ENCODE peak calls at places on chromosomes 16 and 17, in four cellular contexts. H, A, C and S are unnamed samples. For H3K27me3, the result is how much of the 10 kb centered on the place peaks cover.

GRCh38 chr16:3825103-3825502 is 55.4 kb downstream of the CREBBP start:
- DNase-seq in H (no peak), A (no peak), C (no peak), S (no peak)

GRCh38 chr17:83083368-83084201 is 4.2 kb downstream of the METRNL start:
- DNase-seq in H (peak), A (no peak), C (no peak), S (peak)

GRCh38 chr16:27717726-27718125 is 167.8 kb downstream of the KATNIP start:
- DNase-seq in H (no peak), A (no peak), C (no peak), S (no peak)

GRCh38 chr16:3158498-3159314 is 23.9 kb downstream of the ZNF213 start:
- DNase-seq in H (peak), A (peak), C (peak), S (peak)

GRCh38 chr17:28938552-28938951 is 12.8 kb downstream of the PHF12 start:
- DNase-seq in H (no peak), A (peak), C (no peak), S (peak)

GRCh38 chr17:1720856-1721386 is 3.6 kb upstream of the WDR81 start:
- DNase-seq in H (peak), A (no peak), C (peak), S (no peak)

GRCh38 chr17:73757324-73757942 is 113.2 kb upstream of the SDK2 start:
- DNase-seq in H (no peak), A (no peak), C (no peak), S (no peak)

GRCh38 chr16:379183-379960 is 2.4 kb downstream of the PGAP6 start:
- DNase-seq in H (no peak), A (no peak), C (no peak), S (no peak)

GRCh38 chr17:65638221-65638940 is 76.9 kb upstream of the AXIN2 start:
- DNase-seq in H (no peak), A (no peak), C (no peak), S (no peak)

GRCh38 chr17:80761421-80761871 is 216.8 kb downstream of the RPTOR start:
- DNase-seq in H (peak), A (no peak), C (no peak), S (no peak)

GRCh38 chr16:5736209-5736608 is 638.6 kb upstream of the EEF2KMT start:
- DNase-seq in H (no peak), A (no peak), C (no peak), S (no peak)

GRCh38 chr17:66304304-66305174 is 2.1 kb downstream of the PRKCA start:
- DNase-seq in H (no peak), A (no peak), C (peak), S (peak)

GRCh38 chr17:39231091-39231561 is 5.4 kb upstream of the STAC2 start:
- DNase-seq in H (no peak), A (no peak), C (no peak), S (no peak)

GRCh38 chr17:15307686-15308085 is 33.7 kb downstream of the TEKT3 start:
- DNase-seq in H (no peak), A (no peak), C (no peak), S (no peak)

GRCh38 chr17:31997005-31997404 is 10.2 kb upstream of the LRRC37B start:
- DNase-seq in H (no peak), A (no peak), C (no peak), S (no peak)

GRCh38 chr17:69525920-69526841 is 111.7 kb downstream of the MAP2K6 start:
- DNase-seq in H (peak), A (peak), C (peak), S (peak)

GRCh38 chr17:37259030-37259735 is 116.6 kb upstream of the C17orf78 start:
- DNase-seq in H (peak), A (no peak), C (no peak), S (no peak)

GRCh38 chr17:3963214-3964201 is 729 bp downstream of the ATP2A3 start:
- DNase-seq in H (no peak), A (no peak), C (peak), S (no peak)

GRCh38 chr17:9432121-9432866 is 143.3 kb downstream of the STX8 start:
- DNase-seq in H (no peak), A (no peak), C (no peak), S (no peak)

GRCh38 chr16:57367111-57367752 is 5.1 kb upstream of the CX3CL1 start:
- DNase-seq in H (no peak), A (no peak), C (no peak), S (no peak)

GRCh38 chr16:55482056-55482455 is 3.1 kb downstream of the MMP2 start:
- DNase-seq in H (no peak), A (no peak), C (no peak), S (peak)

GRCh38 chr16:9260665-9261064 is 169.2 kb downstream of the HAPSTR1 start:
- DNase-seq in H (no peak), A (peak), C (no peak), S (no peak)

GRCh38 chr16:1771072-1771863 is at the start of gene NME3:
- DNase-seq in H (peak), A (peak), C (peak), S (no peak)

GRCh38 chr17:74147966-74148365 is 55.5 kb upstream of the RPL38 start:
- DNase-seq in H (no peak), A (no peak), C (no peak), S (no peak)

GRCh38 chr16:75075688-75076268 is 40.8 kb downstream of the LDHD start:
- DNase-seq in H (no peak), A (no peak), C (no peak), S (no peak)

GRCh38 chr16:14354561-14355351 is 275.3 kb downstream of the PARN start:
- DNase-seq in H (no peak), A (no peak), C (no peak), S (no peak)

GRCh38 chr17:81044764-81045589 is 10.0 kb downstream of the BAIAP2 start:
- DNase-seq in H (peak), A (peak), C (no peak), S (no peak)

GRCh38 chr17:80347536-80347935 is 67.4 kb upstream of the ENDOV start:
- DNase-seq in H (no peak), A (no peak), C (no peak), S (no peak)

GRCh38 chr17:61335105-61335844 is 64.4 kb upstream of the TBX2 start:
- DNase-seq in H (no peak), A (no peak), C (no peak), S (peak)

GRCh38 chr16:52251495-52251894 is 295.4 kb downstream of the TOX3 start:
- DNase-seq in H (no peak), A (no peak), C (peak), S (no peak)

GRCh38 chr16:85466989-85467388 is 146.1 kb upstream of the GSE1 start:
- DNase-seq in H (no peak), A (no peak), C (no peak), S (no peak)

GRCh38 chr16:85463228-85463611 is 149.9 kb upstream of the GSE1 start:
- DNase-seq in H (no peak), A (no peak), C (no peak), S (no peak)

GRCh38 chr16:85463672-85464071 is 149.4 kb upstream of the GSE1 start:
- DNase-seq in H (no peak), A (no peak), C (no peak), S (no peak)

GRCh38 chr16:85464342-85465305 is 148.5 kb upstream of the GSE1 start:
- DNase-seq in H (no peak), A (no peak), C (no peak), S (no peak)

GRCh38 chr16:85465328-85466307 is 147.5 kb upstream of the GSE1 start:
- DNase-seq in H (no peak), A (peak), C (no peak), S (peak)
- H3K27me3 ChIP-seq in H (under half), A (under half), C (under half), S (under half)

GRCh38 chr17:75855310-75856061 is at the start of gene WBP2:
- DNase-seq in H (peak), A (peak), C (peak), S (peak)
- H3K27me3 ChIP-seq in H (under half), A (under half), C (under half), S (under half)

GRCh38 chr17:57745242-57745641 is at the start of gene CCDC182:
- DNase-seq in H (no peak), A (no peak), C (no peak), S (no peak)
- H3K27me3 ChIP-seq in H (under half), A (under half), C (under half), S (under half)

GRCh38 chr17:7842380-7842949 is 8.4 kb downstream of the KDM6B start:
- DNase-seq in H (peak), A (peak), C (peak), S (peak)

GRCh38 chr17:7840875-7841274 is 6.9 kb downstream of the KDM6B start:
- DNase-seq in H (no peak), A (no peak), C (no peak), S (no peak)

GRCh38 chr17:7841622-7842379 is 7.8 kb downstream of the KDM6B start:
- DNase-seq in H (peak), A (peak), C (peak), S (peak)

GRCh38 chr17:7840441-7840840 is 6.4 kb downstream of the KDM6B start:
- DNase-seq in H (no peak), A (no peak), C (peak), S (no peak)

DNA sequence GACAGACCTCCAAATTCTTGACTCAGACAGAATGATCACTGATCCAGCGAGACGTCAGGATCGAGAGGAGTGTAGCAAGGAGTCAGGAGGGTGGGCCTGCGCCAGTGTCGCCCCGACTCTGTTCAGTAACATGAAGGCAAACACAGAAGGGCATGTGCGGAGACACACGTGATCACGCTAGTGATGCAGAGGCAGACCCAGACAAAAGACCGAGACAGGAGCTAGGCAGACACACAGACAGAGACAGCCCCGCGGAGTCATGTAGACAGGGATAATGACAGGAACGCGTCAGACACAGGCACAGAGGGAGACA is 7.2 kb downstream of the KDM6B start:
- DNase-seq in H (no peak), A (no peak), C (no peak), S (no peak)
- H3K27me3 ChIP-seq in H (under half), A (under half), C (under half), S (under half)

DNA sequence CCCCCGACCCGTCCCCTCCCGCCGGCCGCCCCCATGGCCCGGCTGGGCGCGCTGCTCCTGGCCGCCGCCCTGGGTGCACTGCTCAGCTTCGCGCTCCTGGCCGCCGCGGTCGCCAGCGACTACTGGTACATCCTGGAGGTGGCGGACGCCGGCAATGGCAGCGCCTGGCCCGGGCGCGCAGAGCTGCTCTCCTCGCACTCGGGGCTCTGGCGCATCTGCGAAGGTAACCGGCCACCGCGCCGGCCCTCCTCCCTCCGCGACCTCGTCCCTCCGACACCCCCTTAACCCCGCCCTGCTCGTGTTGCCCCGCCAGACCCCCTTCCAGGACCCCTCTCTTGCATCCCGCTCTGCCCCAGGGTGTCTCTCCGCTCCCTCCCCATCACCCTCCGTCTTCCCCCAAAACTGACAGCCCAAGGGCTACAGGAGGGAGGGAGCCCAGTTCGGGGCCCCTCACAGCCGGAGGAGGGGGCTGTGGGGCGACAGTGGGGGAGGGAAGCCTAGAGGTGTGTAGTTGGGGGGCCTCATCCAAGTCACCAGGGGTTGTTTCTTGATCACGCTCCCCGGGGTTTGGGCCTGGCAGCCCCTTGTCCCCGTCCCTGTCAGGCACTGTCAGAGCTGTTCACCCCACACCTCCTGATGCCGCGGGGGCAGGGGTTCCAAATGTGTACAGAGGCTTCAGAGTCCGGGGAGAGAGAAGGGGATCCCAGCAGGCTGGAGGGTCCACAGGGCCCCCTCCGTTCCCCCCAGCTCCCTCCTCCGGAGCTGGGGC is 744 bp downstream of the TMEM235 start:
- DNase-seq in H (no peak), A (no peak), C (peak), S (no peak)
- H3K27me3 ChIP-seq in H (under half), A (under half), C (under half), S (under half)

DNA sequence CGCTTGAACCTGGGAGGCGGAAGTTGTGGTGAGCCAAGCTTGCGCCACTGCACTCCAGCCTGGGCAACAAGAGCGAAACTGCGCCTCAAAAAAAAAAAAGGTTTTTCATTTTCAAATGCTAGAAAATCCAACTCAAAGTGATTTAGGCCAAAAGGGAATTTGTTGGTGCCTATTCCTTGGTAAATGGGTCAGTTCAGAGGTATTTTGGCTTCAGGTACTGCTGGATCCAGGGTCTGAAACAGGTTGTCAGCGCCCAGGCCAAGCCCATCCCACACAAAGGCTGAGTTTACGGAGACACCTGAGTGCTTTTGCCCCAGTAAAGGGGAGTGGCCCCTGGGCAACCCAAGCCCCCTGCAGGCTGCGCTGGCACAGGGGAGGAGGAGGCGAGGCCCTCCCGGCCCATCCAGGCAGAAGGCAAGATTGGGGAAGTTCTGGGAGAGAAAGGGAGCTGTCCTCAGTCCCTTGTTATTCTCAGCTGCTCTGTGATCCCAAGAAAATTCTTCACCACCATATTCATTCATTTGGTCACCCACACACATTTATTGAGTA is 8.5 kb upstream of the JPH3 start:
- DNase-seq in H (no peak), A (no peak), C (no peak), S (no peak)
- H3K27me3 ChIP-seq in H (under half), A (under half), C (under half), S (under half)

GRCh38 chr17:6894206-6894528 is 62.6 kb upstream of the TEKT1 start:
- DNase-seq in H (no peak), A (no peak), C (peak), S (no peak)
- H3K27me3 ChIP-seq in H (under half), A (under half), C (half or more), S (under half)

GRCh38 chr16:67174706-67175231 is 4.4 kb downstream of the NOL3 start:
- DNase-seq in H (no peak), A (no peak), C (no peak), S (no peak)

GRCh38 chr16:67176662-67177061 is 6.3 kb downstream of the NOL3 start:
- DNase-seq in H (no peak), A (no peak), C (no peak), S (no peak)

GRCh38 chr16:67170948-67171649 is 761 bp downstream of the NOL3 start:
- DNase-seq in H (no peak), A (no peak), C (no peak), S (no peak)

GRCh38 chr16:67173323-67173722 is 3.0 kb downstream of the NOL3 start:
- DNase-seq in H (no peak), A (no peak), C (no peak), S (no peak)

GRCh38 chr16:67173808-67174705 is 3.7 kb downstream of the NOL3 start:
- DNase-seq in H (peak), A (peak), C (peak), S (peak)
- H3K27me3 ChIP-seq in H (under half), A (under half), C (half or more), S (under half)